ENCODE peak calls at places on chromosomes 1 and 21, in eight cellular contexts. T is mucosa of gallbladder; J is neuronal stem cell; P is skeletal muscle cell; B is stimulated activated CD8-positive, alpha-beta memory T cell treated with anti-CD3 and anti-CD28 coated beads, Interleukin-4, amount 100 ng/mL, for 24 hours; Y is GM10248; U is cardiac fibroblast; X is right atrium auricular region. M is an unnamed sample.
A peak's percentile ranks its signal among the peaks of the same experiment; 100 is the strongest.

GRCh38 chr1:209853677-209854076 is 25.9 kb downstream of the UTP25 start:
- DNase-seq in B (no peak), X (no peak), Y (no peak), T (no peak), U (no peak), J (no peak), P (no peak), M (no peak)

GRCh38 chr1:153683853-153684252 is 5.4 kb downstream of the NPR1 start:
- DNase-seq in X (no peak), U (peak; percentile 37), J (no peak), B (no peak), Y (no peak), P (no peak), T (no peak), M (no peak)

GRCh38 chr1:38929476-38929875 is 12.2 kb downstream of the RHBDL2 start:
- DNase-seq in U (no peak), P (no peak), B (no peak), X (no peak), J (peak; percentile 9), Y (no peak), T (no peak), M (no peak)

GRCh38 chr1:32266926-32267645 is 16.0 kb downstream of the LCK start:
- DNase-seq in U (peak; percentile 59), T (no peak), P (no peak), B (no peak), J (no peak), Y (peak; percentile 15), X (no peak), M (peak; percentile 24)

GRCh38 chr1:51736702-51737101 is 119.8 kb downstream of the OSBPL9 start:
- DNase-seq in Y (no peak), X (no peak), T (peak; percentile 20), J (no peak), U (peak; percentile 84), P (peak; percentile 67), B (no peak), M (no peak)

GRCh38 chr1:27536767-27537166 is 46.8 kb upstream of the WASF2 start:
- DNase-seq in B (no peak), X (no peak), U (peak; percentile 92), T (no peak), P (no peak), J (peak; percentile 45), Y (no peak), M (no peak)

GRCh38 chr1:234875953-234876814 is 252.5 kb downstream of the TOMM20 start:
- DNase-seq in T (peak; percentile 69), X (peak; percentile 82), J (no peak), U (peak; percentile 84), Y (peak; percentile 69), B (no peak), P (no peak), M (no peak)

GRCh38 chr1:109379907-109380306 is 17.8 kb downstream of the SORT1 start:
- DNase-seq in J (no peak), X (no peak), P (no peak), T (no peak), Y (no peak), B (no peak), U (no peak), M (no peak)

GRCh38 chr1:112444269-112444668 is 48.3 kb downstream of the CTTNBP2NL start:
- DNase-seq in U (no peak), X (no peak), J (no peak), T (no peak), Y (no peak), P (no peak), B (no peak), M (no peak)

GRCh38 chr21:34526618-34527290 is 14.7 kb upstream of the KCNE1 start:
- DNase-seq in Y (peak; percentile 48), U (peak; percentile 100), J (peak; percentile 54), T (peak; percentile 86), B (no peak), X (peak; percentile 93), P (peak; percentile 100), M (peak; percentile 66)

GRCh38 chr1:68819190-68819829 is 322.4 kb upstream of the DEPDC1 start:
- DNase-seq in T (no peak), P (no peak), X (no peak), B (no peak), Y (no peak), U (peak; percentile 26), J (no peak), M (no peak)

GRCh38 chr1:42943728-42944127 is 14.9 kb downstream of the SLC2A1 start:
- DNase-seq in U (no peak), X (no peak), Y (no peak), T (no peak), P (no peak), J (no peak), B (no peak), M (no peak)

GRCh38 chr21:42845296-42845965 is 33.9 kb downstream of the WDR4 start:
- DNase-seq in U (peak; percentile 17), J (no peak), P (no peak), B (no peak), T (no peak), Y (no peak), X (no peak), M (no peak)

GRCh38 chr1:182962554-182963115 is 9.7 kb upstream of the SHCBP1L start:
- DNase-seq in J (peak; percentile 77), T (peak; percentile 67), U (peak; percentile 95), Y (peak; percentile 84), X (peak; percentile 87), B (no peak), P (peak; percentile 73), M (peak; percentile 15)

GRCh38 chr1:112363636-112364035 is 32.4 kb upstream of the CTTNBP2NL start:
- DNase-seq in T (no peak), X (no peak), J (no peak), P (no peak), Y (no peak), U (peak; percentile 16), B (no peak), M (no peak)

M was measured in stimulated activated CD4-positive, alpha-beta T cell treated with anti-CD3 and anti-CD28 coated beads, Interleukin-4, amount 100 ng/mL, for 4 hours.